ENCODE peak calls at places on chromosome 4, in four cellular contexts. X is ELR, L is T-helper 2 cell, I is progenitor cell of endocrine pancreas. N is an unnamed sample.

GRCh38 chr4:115711575-115711974 is 598.2 kb upstream of the NDST4 start:
- DNase-seq in X (no peak), L (no peak), I (no peak), N (no peak)

GRCh38 chr4:145066063-145066501 is 31.9 kb downstream of the ANAPC10 start:
- DNase-seq in X (no peak), L (no peak), I (no peak), N (no peak)

GRCh38 chr4:148327683-148328082 is 114.5 kb downstream of the NR3C2 start:
- DNase-seq in X (no peak), L (no peak), I (no peak), N (no peak)

GRCh38 chr4:107987916-107988762 is 1.6 kb upstream of the HADH start:
- DNase-seq in X (no peak), L (no peak), I (no peak), N (no peak)

GRCh38 chr4:67380154-67380553 is 165.1 kb downstream of the CENPC start:
- DNase-seq in X (no peak), L (no peak), I (no peak), N (no peak)

GRCh38 chr4:18075823-18076433 is 54.4 kb upstream of the LCORL start:
- DNase-seq in X (peak; percentile 43), L (peak; percentile 6), I (no peak), N (peak; percentile 50)

GRCh38 chr4:169404959-169405358 is 134.2 kb upstream of the SH3RF1 start:
- DNase-seq in X (peak; percentile 32), L (no peak), I (no peak), N (no peak)

GRCh38 chr4:69589884-69590283 is 49.6 kb downstream of the UGT2A2 start:
- DNase-seq in X (no peak), L (no peak), I (no peak), N (no peak)

GRCh38 chr4:170887396-170887795 is 797.6 kb upstream of the AADAT start:
- DNase-seq in X (no peak), L (no peak), I (no peak), N (no peak)

GRCh38 chr4:17814140-17814539 is 3.4 kb downstream of the NCAPG start:
- DNase-seq in X (peak; percentile 76), L (no peak), I (no peak), N (no peak)

GRCh38 chr4:55396305-55397023 is 707 bp downstream of the TMEM165 start:
- DNase-seq in X (peak; percentile 53), L (no peak), I (peak; percentile 59), N (peak; percentile 14)

GRCh38 chr4:151865327-151865726 is 104.5 kb upstream of the GATB start:
- DNase-seq in X (no peak), L (no peak), I (no peak), N (no peak)

N was measured in T-helper 1 cell.